ENCODE peak calls at places on chromosomes 1 and 21, in seven cellular contexts. N is WTC11; T is AG20443; B is stimulated activated naive CD8-positive, alpha-beta T cell treated with anti-CD3 and anti-CD28 coated beads, Interleukin-15, Interleukin-2, amounts not matched to agents 100 U/mL and 50 U/mL, for 24 hours; Z is memory B cell; R is EH; V is NCI-H2029. G is an unnamed sample.

GRCh38 chr1:169943963-169944526 is 50.3 kb upstream of the SCYL3 start:
- DNase-seq in N (no peak), T (no peak), B (no peak), Z (no peak), R (no peak), V (no peak), G (no peak)

GRCh38 chr1:153612755-153613331 is at the start of gene S100A16:
- DNase-seq in N (peak; percentile 54), T (peak; percentile 94), B (no peak), Z (no peak), R (peak; percentile 83), V (no peak), G (peak; percentile 62)

GRCh38 chr1:205518616-205519540 is 14.4 kb downstream of the CDK18 start:
- DNase-seq in N (no peak), T (no peak), B (no peak), Z (no peak), R (no peak), V (no peak), G (no peak)

GRCh38 chr1:239368436-239369109 is 17.8 kb upstream of the CHRM3 start:
- DNase-seq in N (no peak), T (no peak), B (no peak), Z (no peak), R (no peak), V (no peak), G (no peak)

GRCh38 chr21:14567557-14568279 is 21.6 kb upstream of the SAMSN1 start:
- DNase-seq in N (no peak), T (no peak), B (no peak), Z (no peak), R (no peak), V (no peak), G (no peak)

GRCh38 chr1:43298055-43298454 is 2.7 kb upstream of the TIE1 start:
- DNase-seq in N (no peak), T (no peak), B (no peak), Z (no peak), R (no peak), V (no peak), G (no peak)

GRCh38 chr1:180952657-180953013 is 39.9 kb downstream of the KIAA1614 start:
- DNase-seq in N (no peak), T (no peak), B (no peak), Z (no peak), R (no peak), V (no peak), G (no peak)

GRCh38 chr1:173503391-173503790 is 26.3 kb downstream of the PRDX6 start:
- DNase-seq in N (no peak), T (peak; percentile 54), B (no peak), Z (no peak), R (peak; percentile 44), V (no peak), G (no peak)

GRCh38 chr1:9626201-9626608 is 25.3 kb upstream of the PIK3CD start:
- DNase-seq in N (no peak), T (no peak), B (peak; percentile 47), Z (peak; percentile 67), R (no peak), V (no peak), G (no peak)

GRCh38 chr1:44158871-44159270 is 17.4 kb upstream of the KLF18 start:
- DNase-seq in N (no peak), T (no peak), B (no peak), Z (no peak), R (no peak), V (no peak), G (no peak)

GRCh38 chr1:21510885-21511578 is 1.8 kb downstream of the ALPL start:
- DNase-seq in N (no peak), T (no peak), B (no peak), Z (no peak), R (no peak), V (no peak), G (no peak)

GRCh38 chr1:9201421-9202239 is 32.9 kb upstream of the H6PD start:
- DNase-seq in N (no peak), T (peak; percentile 72), B (no peak), Z (no peak), R (peak; percentile 79), V (no peak), G (peak; percentile 53)

GRCh38 chr1:221611930-221612777 is 129.7 kb downstream of the DUSP10 start:
- DNase-seq in N (no peak), T (peak; percentile 90), B (no peak), Z (no peak), R (peak; percentile 93), V (peak; percentile 63), G (no peak)

GRCh38 chr1:168421399-168422004 is 122.3 kb downstream of the XCL2 start:
- DNase-seq in N (no peak), T (no peak), B (no peak), Z (no peak), R (no peak), V (no peak), G (no peak)

GRCh38 chr1:100578201-100578600 is 40.3 kb downstream of the GPR88 start:
- DNase-seq in N (no peak), T (no peak), B (no peak), Z (no peak), R (peak; percentile 11), V (no peak), G (no peak)

GRCh38 chr1:111727056-111727455 is 12.1 kb downstream of the INKA2 start:
- DNase-seq in N (no peak), T (no peak), B (no peak), Z (no peak), R (no peak), V (no peak), G (no peak)

GRCh38 chr1:60970081-60970509 is 112.3 kb upstream of the NFIA start:
- DNase-seq in N (no peak), T (peak; percentile 45), B (no peak), Z (no peak), R (peak; percentile 41), V (no peak), G (no peak)

GRCh38 chr1:165639821-165640623 is 9.0 kb downstream of the MGST3 start:
- DNase-seq in N (no peak), T (no peak), B (no peak), Z (no peak), R (peak; percentile 34), V (no peak), G (no peak)

GRCh38 chr1:168430348-168430747 is 113.4 kb downstream of the XCL2 start:
- DNase-seq in N (no peak), T (no peak), B (no peak), Z (no peak), R (no peak), V (no peak), G (no peak)

GRCh38 chr1:11563560-11564069 is 84.7 kb downstream of the DISP3 start:
- DNase-seq in N (no peak), T (peak; percentile 41), B (no peak), Z (peak; percentile 19), R (peak; percentile 5), V (no peak), G (no peak)

GRCh38 chr21:32470206-32470605 is 57.7 kb downstream of the EVA1C start:
- DNase-seq in N (no peak), T (no peak), B (no peak), Z (no peak), R (no peak), V (no peak), G (no peak)

GRCh38 chr1:52413410-52414104 is 9.2 kb downstream of the PRPF38A start:
- DNase-seq in N (no peak), T (no peak), B (no peak), Z (no peak), R (no peak), V (no peak), G (no peak)

GRCh38 chr1:232613752-232614381 is 16.1 kb downstream of the SIPA1L2 start:
- DNase-seq in N (no peak), T (peak; percentile 41), B (no peak), Z (no peak), R (peak; percentile 61), V (no peak), G (no peak)

GRCh38 chr1:210726621-210727020 is 397.9 kb downstream of the HHAT start:
- DNase-seq in N (peak; percentile 74), T (peak; percentile 40), B (peak; percentile 42), Z (no peak), R (peak; percentile 44), V (no peak), G (peak; percentile 50)

GRCh38 chr1:183609313-183609712 is 19.1 kb upstream of the NCF2 start:
- DNase-seq in N (no peak), T (peak; percentile 68), B (no peak), Z (no peak), R (peak; percentile 87), V (no peak), G (no peak)

GRCh38 chr1:248897412-248898337 is 8.4 kb upstream of the PGBD2 start:
- DNase-seq in N (peak; percentile 35), T (no peak), B (no peak), Z (no peak), R (no peak), V (no peak), G (peak; percentile 49)

GRCh38 chr1:56923207-56923606 is 42.6 kb downstream of the C8B start:
- DNase-seq in N (no peak), T (no peak), B (no peak), Z (no peak), R (no peak), V (no peak), G (no peak)

GRCh38 chr1:78091215-78091813 is 45.5 kb downstream of the GIPC2 start:
- DNase-seq in N (peak; percentile 36), T (no peak), B (no peak), Z (no peak), R (peak; percentile 50), V (no peak), G (peak; percentile 47)

GRCh38 chr1:169052727-169053126 is 53.8 kb upstream of the ATP1B1 start:
- DNase-seq in N (no peak), T (no peak), B (no peak), Z (no peak), R (no peak), V (no peak), G (no peak)

GRCh38 chr1:174726880-174727585 is 272.7 kb upstream of the CACYBP start:
- DNase-seq in N (no peak), T (no peak), B (no peak), Z (no peak), R (no peak), V (no peak), G (no peak)

GRCh38 chr1:187275346-187275745 is 446.6 kb downstream of the PLA2G4A start:
- DNase-seq in N (no peak), T (no peak), B (no peak), Z (no peak), R (no peak), V (no peak), G (no peak)

GRCh38 chr1:159921700-159922498 is 3.4 kb downstream of the TAGLN2 start:
- DNase-seq in N (no peak), T (no peak), B (peak; percentile 56), Z (peak; percentile 65), R (peak; percentile 43), V (no peak), G (no peak)

GRCh38 chr1:51636765-51637522 is 20.1 kb downstream of the OSBPL9 start:
- DNase-seq in N (no peak), T (peak; percentile 25), B (no peak), Z (no peak), R (peak; percentile 95), V (no peak), G (no peak)

GRCh38 chr1:153532769-153533599 is 2.8 kb downstream of the S100A6 start:
- DNase-seq in N (peak; percentile 94), T (peak; percentile 92), B (peak; percentile 88), Z (peak; percentile 66), R (peak; percentile 86), V (peak; percentile 39), G (peak; percentile 95)

G was measured in H9.